ENCODE peak calls at places on chromosomes 12 and 14, in ten cellular contexts. H is psoas muscle, V is HFF-Myc, F is mucosa of descending colon, U is body of pancreas, B is WERI-Rb-1, Q is mammary epithelial cell, W is fibroblast of the aortic adventitia, G is HCT116, S is A549. Z is an unnamed sample.

GRCh38 chr12:32198555-32198954 is 91.9 kb downstream of the BICD1 start:
- DNase-seq in H (no peak), V (no peak), F (no peak), U (no peak), B (no peak), Q (peak; percentile 88), W (no peak), G (peak; percentile 10), S (no peak), Z (no peak)

GRCh38 chr12:102902093-102902492 is 15.0 kb downstream of the PAH start:
- DNase-seq in H (no peak), V (no peak), F (no peak), U (no peak), B (no peak), Q (no peak), W (no peak), G (no peak), S (no peak), Z (no peak)

GRCh38 chr12:58176296-58176869 is 235.0 kb downstream of the ATP23 start:
- DNase-seq in H (no peak), V (peak; percentile 14), F (peak; percentile 72), U (peak; percentile 66), B (peak; percentile 75), Q (peak; percentile 6), W (peak; percentile 5), G (peak; percentile 19), S (peak; percentile 10), Z (no peak)

GRCh38 chr14:72644038-72644437 is 249.9 kb downstream of the DPF3 start:
- DNase-seq in H (no peak), V (no peak), F (no peak), U (no peak), B (peak; percentile 87), Q (no peak), W (no peak), G (no peak), S (no peak), Z (no peak)

GRCh38 chr12:66916189-66916588 is 237.3 kb upstream of the GRIP1 start:
- DNase-seq in H (no peak), V (no peak), F (no peak), U (no peak), B (no peak), Q (peak; percentile 88), W (no peak), G (no peak), S (no peak), Z (no peak)

GRCh38 chr12:34400986-34401658 is 378.8 kb downstream of the ALG10 start:
- DNase-seq in H (peak; percentile 25), V (no peak), F (no peak), U (peak; percentile 0), B (peak; percentile 2), Q (no peak), W (no peak), G (no peak), S (no peak), Z (no peak)

GRCh38 chr12:8953773-8954402 is 4.4 kb upstream of the M6PR start:
- DNase-seq in H (no peak), V (no peak), F (peak; percentile 19), U (no peak), B (no peak), Q (no peak), W (no peak), G (no peak), S (no peak), Z (no peak)

GRCh38 chr12:108605000-108605689 is 7.3 kb upstream of the TMEM119 start:
- DNase-seq in H (no peak), V (no peak), F (no peak), U (no peak), B (no peak), Q (no peak), W (no peak), G (no peak), S (no peak), Z (no peak)

GRCh38 chr12:770474-770873 is 18.1 kb downstream of the WNK1 start:
- DNase-seq in H (no peak), V (no peak), F (no peak), U (no peak), B (no peak), Q (no peak), W (no peak), G (no peak), S (no peak), Z (no peak)

GRCh38 chr14:96511146-96511545 is 9.0 kb downstream of the PAPOLA start:
- DNase-seq in H (no peak), V (no peak), F (no peak), U (no peak), B (no peak), Q (no peak), W (no peak), G (no peak), S (no peak), Z (no peak)

GRCh38 chr14:30445852-30446251 is 113.1 kb upstream of the G2E3 start:
- DNase-seq in H (no peak), V (no peak), F (no peak), U (no peak), B (no peak), Q (no peak), W (no peak), G (no peak), S (no peak), Z (no peak)

GRCh38 chr14:30444451-30444850 is 114.5 kb upstream of the G2E3 start:
- DNase-seq in H (no peak), V (no peak), F (no peak), U (no peak), B (no peak), Q (no peak), W (no peak), G (no peak), S (no peak), Z (no peak)

GRCh38 chr14:30445394-30445793 is 113.6 kb upstream of the G2E3 start:
- DNase-seq in H (no peak), V (no peak), F (no peak), U (peak; percentile 15), B (peak; percentile 29), Q (no peak), W (no peak), G (no peak), S (no peak), Z (no peak)

GRCh38 chr14:30440986-30441385 is 118.0 kb upstream of the G2E3 start:
- DNase-seq in H (no peak), V (no peak), F (no peak), U (no peak), B (no peak), Q (no peak), W (no peak), G (no peak), S (no peak), Z (no peak)

GRCh38 chr14:30443368-30444007 is 115.5 kb upstream of the G2E3 start:
- DNase-seq in H (no peak), V (peak; percentile 6), F (no peak), U (no peak), B (no peak), Q (peak; percentile 12), W (peak; percentile 70), G (peak; percentile 16), S (peak; percentile 3), Z (peak; percentile 48)
- TF ChIP-seq CTCF in H (peak; percentile 29), V (peak; percentile 12), F (no peak), U (peak; percentile 73), B (peak; percentile 57), Q (peak; percentile 62), W (peak; percentile 57), G (peak; percentile 25), S (peak; percentile 56), Z (peak; percentile 78)

GRCh38 chr14:102924632-102925588 is 2.4 kb downstream of the AMN start:
- DNase-seq in H (no peak), V (no peak), F (no peak), U (no peak), B (no peak), Q (no peak), W (peak; percentile 8), G (no peak), S (no peak), Z (no peak)

GRCh38 chr14:102923920-102924486 is 1.5 kb downstream of the AMN start:
- DNase-seq in H (no peak), V (no peak), F (peak; percentile 51), U (no peak), B (no peak), Q (no peak), W (no peak), G (no peak), S (no peak), Z (no peak)

GRCh38 chr14:102922490-102923200 is at the start of gene AMN:
- DNase-seq in H (no peak), V (no peak), F (peak; percentile 90), U (no peak), B (no peak), Q (no peak), W (no peak), G (no peak), S (peak; percentile 40), Z (no peak)

GRCh38 chr14:102925646-102926045 is 3.2 kb downstream of the AMN start:
- DNase-seq in H (no peak), V (no peak), F (no peak), U (no peak), B (no peak), Q (no peak), W (no peak), G (no peak), S (no peak), Z (no peak)

GRCh38 chr14:102923201-102923919 is 897 bp downstream of the AMN start:
- DNase-seq in H (no peak), V (no peak), F (peak; percentile 53), U (no peak), B (no peak), Q (no peak), W (no peak), G (no peak), S (no peak), Z (no peak)
- H3K4me3 ChIP-seq in H (peak overlapping the region; percentile 43), V (no peak overlapping the region), F (peak overlapping the region; percentile 36), U (no peak overlapping the region), B (no peak overlapping the region), Q (peak overlapping the region; percentile 5), W (peak overlapping the region; percentile 37), G (no peak overlapping the region), S (peak overlapping the region; percentile 47), Z (no peak overlapping the region)

DNA sequence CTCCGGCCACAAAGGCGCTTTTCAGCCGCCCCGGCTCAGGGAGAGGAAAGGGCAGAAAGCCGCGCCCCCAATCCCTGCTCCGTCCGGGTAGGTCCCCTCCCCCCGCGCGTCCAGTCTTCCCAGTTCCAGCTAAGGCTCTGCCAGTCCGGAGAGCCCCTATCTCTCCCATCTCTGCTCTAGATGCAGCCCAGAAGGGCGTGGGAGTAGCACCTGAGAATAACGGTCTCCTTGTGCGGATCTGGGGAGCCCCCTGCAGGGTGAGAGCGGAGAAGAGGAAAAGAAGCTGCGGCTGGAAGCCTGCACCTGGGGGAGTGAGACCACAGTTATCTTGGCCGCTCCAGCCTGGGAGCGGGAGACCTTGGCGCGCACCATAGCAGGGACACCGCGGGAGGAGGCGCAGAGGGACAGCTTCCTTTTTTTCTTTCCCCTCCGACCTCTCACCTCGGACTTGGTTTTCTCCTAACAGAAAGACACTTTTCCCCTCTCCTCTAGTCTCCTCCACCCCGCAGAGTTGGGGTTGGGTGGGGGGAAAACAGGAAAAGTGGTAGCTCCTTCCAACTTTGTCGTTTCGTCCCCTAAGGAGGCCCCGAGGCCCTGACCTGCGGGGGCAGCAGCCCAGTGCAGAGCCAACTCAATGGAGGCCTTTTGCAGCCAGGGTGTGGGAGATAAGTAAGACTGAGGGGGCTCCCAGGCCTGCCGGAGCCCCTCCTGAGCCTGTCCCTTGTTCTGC is 2.4 kb downstream of the DHH start:
- DNase-seq in H (no peak), V (no peak), F (peak; percentile 34), U (peak; percentile 38), B (peak; percentile 77), Q (peak; percentile 39), W (no peak), G (no peak), S (peak; percentile 82), Z (no peak)
- TF ChIP-seq CTCF in H (no peak), V (peak; percentile 55), F (no peak), U (peak; percentile 21), B (peak; percentile 72), Q (peak; percentile 60), W (peak; percentile 57), G (peak; percentile 51), S (peak; percentile 54), Z (peak; percentile 40)

GRCh38 chr12:12720637-12721250 is 3.6 kb downstream of the CDKN1B start:
- DNase-seq in H (no peak), V (no peak), F (no peak), U (no peak), B (no peak), Q (peak; percentile 41), W (peak; percentile 24), G (no peak), S (no peak), Z (no peak)
- H3K4me3 ChIP-seq in H (peak overlapping the region; percentile 84), V (peak overlapping the region; percentile 89), F (no peak overlapping the region), U (no peak overlapping the region), B (peak overlapping the region; percentile 88), Q (peak overlapping the region; percentile 95), W (peak overlapping the region; percentile 42), G (peak overlapping the region; percentile 4), S (peak overlapping the region; percentile 87), Z (peak overlapping the region; percentile 28)

Z was measured in LNCaP clone FGC.